ENCODE peak calls at places on chromosomes 3 and 15, in five cellular contexts. Z is bronchial epithelial cell; E is Right ventricle myocardium superior; D is CD4-positive, alpha-beta memory T cell; J is T-helper 9 cell. G is an unnamed sample.

GRCh38 chr3:185532881-185533280 is 19.5 kb downstream of the LIPH start:
- DNase-seq in J (no peak), E (no peak), D (no peak), Z (no peak), G (no peak)

GRCh38 chr3:126481808-126482502 is 6.3 kb upstream of the ZXDC start:
- DNase-seq in Z (no peak), E (peak), J (no peak), D (no peak), G (no peak)

GRCh38 chr3:178562143-178562868 is 26.1 kb downstream of the KCNMB2 start:
- DNase-seq in Z (no peak), E (peak), D (no peak), J (no peak), G (no peak)

GRCh38 chr3:10949197-10949596 is 43.4 kb upstream of the SLC6A1 start:
- DNase-seq in J (no peak), Z (no peak), D (no peak), E (no peak), G (no peak)

GRCh38 chr3:129560931-129561594 is 18.1 kb downstream of the H1-8 start:
- DNase-seq in D (no peak), J (no peak), E (peak), Z (no peak), G (peak)

GRCh38 chr3:186825294-186825821 is 17.2 kb upstream of the ADIPOQ start:
- DNase-seq in D (no peak), E (no peak), J (no peak), Z (peak), G (peak)

GRCh38 chr3:64501298-64501906 is 186.4 kb downstream of the ADAMTS9 start:
- DNase-seq in Z (no peak), D (no peak), J (no peak), E (no peak), G (no peak)

GRCh38 chr3:46713898-46714552 is 3.6 kb downstream of the PRSS50 start:
- DNase-seq in Z (peak), D (no peak), J (no peak), E (no peak), G (peak)

GRCh38 chr3:168865022-168865551 is 769.4 kb upstream of the GOLIM4 start:
- DNase-seq in E (no peak), D (no peak), J (no peak), Z (peak), G (no peak)

GRCh38 chr15:69209661-69210060 is 49.2 kb downstream of the GLCE start:
- DNase-seq in D (no peak), J (no peak), E (no peak), Z (no peak), G (no peak)

GRCh38 chr15:63503739-63504246 is 600 bp upstream of the USP3 start:
- DNase-seq in J (peak), D (peak), Z (peak), E (no peak), G (peak)

GRCh38 chr3:126858887-126859286 is 124.0 kb upstream of the PLXNA1 start:
- DNase-seq in J (no peak), E (no peak), D (no peak), Z (peak), G (no peak)

GRCh38 chr15:94287794-94288246 is 56.5 kb downstream of the MCTP2 start:
- DNase-seq in Z (no peak), E (no peak), D (peak), J (peak), G (no peak)

GRCh38 chr3:143604849-143605660 is 243.2 kb downstream of the SLC9A9 start:
- DNase-seq in Z (no peak), D (no peak), J (no peak), E (no peak), G (no peak)

GRCh38 chr15:68816795-68817303 is 3.8 kb downstream of the ANP32A start:
- DNase-seq in D (no peak), Z (no peak), E (no peak), J (no peak), G (no peak)

GRCh38 chr3:14256561-14257342 is 78.1 kb downstream of the LSM3 start:
- DNase-seq in J (no peak), D (no peak), E (no peak), Z (peak), G (peak)

GRCh38 chr3:130894130-130894872 is 417 bp downstream of the ATP2C1 start:
- DNase-seq in Z (no peak), J (peak), D (peak), E (peak), G (peak)

GRCh38 chr3:152285509-152285908 is 16.8 kb downstream of the MBNL1 start:
- DNase-seq in D (no peak), E (no peak), J (no peak), Z (no peak), G (no peak)

GRCh38 chr3:59469948-59470723 is 420.3 kb upstream of the CFAP20DC start:
- DNase-seq in Z (peak), D (no peak), E (no peak), J (no peak), G (no peak)

GRCh38 chr3:10263549-10264363 is 15.5 kb downstream of the TATDN2 start:
- DNase-seq in J (peak), E (no peak), D (peak), Z (peak), G (no peak)

GRCh38 chr15:78242128-78242527 is 7.8 kb upstream of the ACSBG1 start:
- DNase-seq in J (no peak), E (no peak), D (no peak), Z (no peak), G (no peak)

GRCh38 chr3:25849641-25850040 is 59.8 kb downstream of the OXSM start:
- DNase-seq in Z (peak), J (no peak), E (no peak), D (no peak), G (no peak)

GRCh38 chr3:72274511-72275295 is 489.8 kb upstream of the PROK2 start:
- DNase-seq in D (no peak), Z (no peak), J (no peak), E (peak), G (no peak)

GRCh38 chr3:24482306-24482705 is 12.3 kb downstream of the THRB start:
- DNase-seq in Z (no peak), E (no peak), J (no peak), D (no peak), G (no peak)

GRCh38 chr3:126338796-126339241 is 18.4 kb downstream of the KLF15 start:
- DNase-seq in E (peak), D (no peak), J (no peak), Z (no peak), G (peak)

GRCh38 chr3:14791343-14791945 is 27.3 kb upstream of the FGD5 start:
- DNase-seq in Z (peak), E (peak), J (peak), D (no peak), G (peak)

GRCh38 chr3:164302622-164303021 is 775.7 kb downstream of the SI start:
- DNase-seq in Z (no peak), E (no peak), D (no peak), J (no peak), G (no peak)

GRCh38 chr15:38486946-38487345 is 33.0 kb downstream of the FAM98B start:
- DNase-seq in D (no peak), Z (no peak), J (no peak), E (no peak), G (no peak)

GRCh38 chr3:40172560-40172959 is 136.9 kb upstream of the EIF1B start:
- DNase-seq in D (no peak), J (no peak), Z (no peak), E (no peak), G (no peak)